ENCODE peak calls at places on chromosomes 3 and 15, in eight cellular contexts. A is HepG2, Y is stomach, L is suprapubic skin, R is ovary, P is tibial nerve, C is A549, J is transverse colon. E is an unnamed sample.

GRCh38 chr3:171225698-171226097 is 199.2 kb upstream of the SLC2A2 start:
- DNase-seq in R (no peak), Y (no peak), C (no peak), L (no peak), P (no peak), J (no peak), A (no peak), E (no peak)

GRCh38 chr3:169298247-169298992 is 365.1 kb downstream of the MECOM start:
- DNase-seq in A (no peak), C (no peak), Y (no peak), L (no peak), J (peak; percentile 17), P (no peak), R (no peak), E (no peak)

GRCh38 chr3:108804956-108805355 is 17.6 kb upstream of the TRAT1 start:
- DNase-seq in A (no peak), J (peak; percentile 48), C (no peak), P (no peak), L (no peak), R (no peak), Y (no peak), E (no peak)

GRCh38 chr3:45841380-45841700 is 579 bp downstream of the LZTFL1 start:
- DNase-seq in Y (no peak), P (no peak), A (peak; percentile 3), C (peak; percentile 16), L (no peak), J (peak; percentile 19), R (peak; percentile 31), E (no peak)

GRCh38 chr3:181726351-181727121 is 14.8 kb downstream of the SOX2 start:
- DNase-seq in C (peak; percentile 47), Y (peak; percentile 63), P (no peak), J (no peak), R (no peak), L (no peak), A (no peak), E (no peak)

GRCh38 chr15:91104111-91104510 is 4.1 kb downstream of the SV2B start:
- DNase-seq in L (no peak), P (no peak), R (no peak), C (no peak), Y (no peak), A (no peak), J (no peak), E (no peak)

GRCh38 chr3:134476977-134477376 is 8.8 kb downstream of the ANAPC13 start:
- DNase-seq in R (no peak), L (no peak), J (no peak), P (no peak), Y (no peak), C (no peak), A (no peak), E (no peak)

GRCh38 chr3:28172748-28173147 is 68.7 kb upstream of the CMC1 start:
- DNase-seq in C (no peak), J (no peak), L (no peak), P (no peak), R (no peak), A (no peak), Y (no peak), E (no peak)

GRCh38 chr3:89227634-89228033 is 120.2 kb downstream of the EPHA3 start:
- DNase-seq in Y (no peak), P (no peak), R (no peak), J (no peak), L (no peak), A (no peak), C (no peak), E (no peak)

GRCh38 chr15:22780267-22780666 is 6.2 kb upstream of the NIPA1 start:
- DNase-seq in J (no peak), C (no peak), Y (no peak), R (no peak), A (no peak), P (no peak), L (no peak), E (no peak)

GRCh38 chr15:40879609-40880008 is 5.6 kb upstream of the RHOV start:
- DNase-seq in A (no peak), P (no peak), C (no peak), Y (no peak), R (no peak), J (peak; percentile 69), L (no peak), E (no peak)

GRCh38 chr3:38001456-38002081 is 11.0 kb downstream of the VILL start:
- DNase-seq in P (no peak), J (peak; percentile 11), C (no peak), A (no peak), L (no peak), R (peak; percentile 51), Y (peak; percentile 87), E (no peak)

GRCh38 chr3:56157693-56158092 is 310.6 kb downstream of the ERC2 start:
- DNase-seq in J (no peak), A (no peak), C (no peak), L (no peak), R (no peak), P (peak; percentile 23), Y (no peak), E (no peak)

GRCh38 chr3:62171789-62172188 is 201.6 kb downstream of the FEZF2 start:
- DNase-seq in Y (no peak), J (no peak), R (no peak), P (no peak), A (no peak), C (no peak), L (no peak), E (no peak)

GRCh38 chr3:138923531-138923994 is 23.4 kb downstream of the FOXL2 start:
- DNase-seq in L (peak; percentile 91), R (peak; percentile 68), A (peak; percentile 75), Y (peak; percentile 91), C (peak; percentile 84), P (peak; percentile 89), J (peak; percentile 89), E (no peak)

GRCh38 chr3:38268522-38268921 is 2.9 kb downstream of the SLC22A13 start:
- DNase-seq in P (no peak), A (no peak), J (no peak), R (no peak), L (no peak), C (no peak), Y (no peak), E (no peak)

GRCh38 chr3:129399895-129400357 is 28.5 kb downstream of the EFCAB12 start:
- DNase-seq in L (no peak), J (no peak), A (no peak), Y (no peak), C (peak; percentile 53), R (no peak), P (peak; percentile 13), E (no peak)

GRCh38 chr3:129402210-129402609 is 26.2 kb downstream of the EFCAB12 start:
- DNase-seq in C (no peak), A (no peak), Y (no peak), J (no peak), L (no peak), R (no peak), P (no peak), E (no peak)

GRCh38 chr3:129402616-129403015 is 25.8 kb downstream of the EFCAB12 start:
- DNase-seq in R (no peak), A (no peak), J (no peak), Y (no peak), P (no peak), L (no peak), C (no peak), E (no peak)

GRCh38 chr3:129399145-129399894 is 29.1 kb downstream of the EFCAB12 start:
- DNase-seq in C (peak; percentile 95), R (peak; percentile 74), J (peak; percentile 92), Y (peak; percentile 89), A (peak; percentile 95), L (no peak), P (peak; percentile 83), E (peak; percentile 82)

DNA sequence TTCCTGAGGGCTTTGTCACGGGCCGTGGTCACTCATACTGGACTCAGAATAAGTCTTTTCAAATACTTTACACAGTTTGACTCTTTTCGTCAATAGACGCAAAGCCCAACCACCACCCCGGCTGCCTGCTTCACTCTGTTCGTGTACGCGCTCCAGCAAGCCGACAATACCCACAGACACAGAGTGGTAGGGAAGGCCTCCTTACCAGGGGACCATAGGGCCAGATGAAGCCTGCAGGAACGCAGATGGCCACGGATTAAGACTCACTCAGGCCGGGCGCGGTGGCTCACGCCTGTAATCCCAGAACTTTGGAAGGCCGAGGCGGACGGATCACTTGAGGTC is 29.7 kb downstream of the EFCAB12 start:
- DNase-seq in Y (peak; percentile 26), P (no peak), L (no peak), A (no peak), R (peak; percentile 53), J (peak; percentile 22), C (no peak), E (no peak)
- TF ChIP-seq EP300 in Y (no peak), P (no peak), L (no peak), A (no peak), R (no peak), J (no peak), C (no peak), E (no peak)

DNA sequence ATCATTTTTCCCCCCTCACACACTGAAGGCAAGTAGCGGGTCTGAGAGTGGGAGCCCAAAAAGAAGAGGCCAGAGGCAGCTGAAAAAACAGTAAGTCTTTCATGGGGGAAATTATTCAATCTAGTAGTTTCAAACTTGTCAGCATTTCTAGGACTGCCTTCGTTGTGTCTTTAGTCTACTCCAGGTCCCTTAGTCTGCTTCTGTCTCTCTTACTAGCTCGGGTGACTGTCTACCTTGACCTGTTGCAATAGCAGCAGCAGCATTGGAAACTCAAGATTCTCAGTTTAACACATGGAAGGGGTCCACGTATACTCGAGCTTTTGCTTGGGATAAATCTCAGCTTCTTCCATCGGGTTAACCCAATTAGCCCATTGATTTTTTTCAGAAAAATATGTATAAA is 28.9 kb downstream of the CHD2 start:
- DNase-seq in R (no peak), Y (no peak), A (no peak), P (no peak), C (no peak), L (no peak), J (no peak), E (no peak)
- H3K27ac ChIP-seq in R (no peak overlapping the region), Y (no peak overlapping the region), A (no peak overlapping the region), P (no peak overlapping the region), C (no peak overlapping the region), L (no peak overlapping the region), J (no peak overlapping the region), E (no peak overlapping the region)

DNA sequence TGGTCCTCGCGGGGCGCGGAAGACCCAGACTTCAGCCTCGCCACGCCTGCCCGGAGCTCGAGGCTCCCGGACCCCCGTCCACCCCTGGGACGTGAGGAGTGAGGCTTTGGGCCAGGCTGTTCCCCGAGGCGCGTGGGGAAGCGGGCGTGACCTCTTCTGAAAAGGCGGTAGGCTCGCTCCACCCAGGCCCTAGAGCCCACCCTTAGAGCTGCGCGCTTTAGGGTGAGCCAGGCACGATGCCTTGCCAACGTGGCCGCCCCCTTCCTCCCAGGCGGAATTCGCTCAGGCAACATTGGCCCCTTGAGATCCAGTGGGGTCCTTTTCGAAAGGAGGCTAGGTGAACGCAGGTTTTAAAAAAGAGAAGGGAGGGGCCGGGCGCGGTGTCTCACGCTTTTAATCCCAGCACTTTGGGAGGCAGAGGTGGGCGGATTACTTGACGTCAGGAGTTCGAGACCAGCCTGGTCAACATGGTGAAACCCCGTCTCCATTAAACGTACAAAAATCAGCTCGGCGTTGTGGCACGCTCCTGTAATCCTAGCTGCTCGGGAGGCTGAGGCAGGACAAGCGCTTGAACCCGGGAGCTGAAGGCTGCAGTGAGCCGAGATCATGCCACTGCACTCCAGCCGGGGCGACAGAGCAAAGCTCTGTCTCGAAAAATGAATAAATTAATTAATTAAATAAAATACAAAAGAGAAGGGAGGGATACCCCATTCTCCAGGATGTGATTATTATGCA is 896 bp upstream of the RPP25 start:
- DNase-seq in R (no peak), C (peak; percentile 72), P (no peak), L (no peak), J (peak; percentile 67), Y (no peak), A (no peak), E (peak; percentile 90)
- TF ChIP-seq EP300 in R (no peak), C (no peak), P (peak; percentile 7), L (no peak), J (no peak), Y (no peak), A (no peak), E (no peak)

GRCh38 chr3:197002701-197003454 is 26.7 kb downstream of the MELTF start:
- DNase-seq in Y (peak; percentile 92), C (peak; percentile 64), L (no peak), R (peak; percentile 88), J (peak; percentile 91), A (peak; percentile 30), P (peak; percentile 57), E (peak; percentile 87)
- H3K27ac ChIP-seq in Y (peak overlapping the region; percentile 82), C (peak overlapping the region; percentile 92), L (peak overlapping the region; percentile 74), R (peak overlapping the region; percentile 98), J (peak overlapping the region; percentile 79), A (no peak overlapping the region), P (peak overlapping the region; percentile 73), E (peak overlapping the region; percentile 81)